ENCODE peak calls at places on chromosomes 4 and X, in nine cellular contexts. One of them, this sample, is unnamed.

GRCh38 chr4:125316391-125316780 is 1.6 kb downstream of the FAT4 start:
- DNase-seq in GM12865: no peak
- DNase-seq in fibroblast of the aortic adventitia: no peak
- DNase-seq in cardiac fibroblast: no peak
- DNase-seq in GM06990: peak; percentile 3
- DNase-seq in tibial artery: peak; percentile 75
- DNase-seq in GM23338: peak; percentile 59
- DNase-seq in heart left ventricle: peak; percentile 52
- DNase-seq in IMR-90: no peak
- DNase-seq in this sample: no peak

GRCh38 chr4:184279496-184280082 is 61.9 kb upstream of the ENPP6 start:
- DNase-seq in cardiac fibroblast: no peak
- DNase-seq in GM12865: no peak
- DNase-seq in GM06990: no peak
- DNase-seq in tibial artery: no peak
- DNase-seq in IMR-90: no peak
- DNase-seq in GM23338: no peak
- DNase-seq in fibroblast of the aortic adventitia: no peak
- DNase-seq in heart left ventricle: no peak
- DNase-seq in this sample: no peak

GRCh38 chr4:165874799-165875371 is 1.8 kb downstream of the TLL1 start:
- DNase-seq in fibroblast of the aortic adventitia: no peak
- DNase-seq in GM23338: peak; percentile 77
- DNase-seq in GM12865: no peak
- DNase-seq in cardiac fibroblast: peak; percentile 26
- DNase-seq in heart left ventricle: peak; percentile 33
- DNase-seq in tibial artery: no peak
- DNase-seq in IMR-90: no peak
- DNase-seq in GM06990: peak; percentile 16
- DNase-seq in this sample: no peak

GRCh38 chr4:110970642-110971041 is 347.8 kb upstream of the PITX2 start:
- DNase-seq in GM23338: peak; percentile 92
- DNase-seq in GM06990: no peak
- DNase-seq in cardiac fibroblast: peak; percentile 48
- DNase-seq in IMR-90: peak; percentile 45
- DNase-seq in tibial artery: no peak
- DNase-seq in fibroblast of the aortic adventitia: peak; percentile 61
- DNase-seq in GM12865: peak; percentile 60
- DNase-seq in heart left ventricle: no peak
- DNase-seq in this sample: no peak

GRCh38 chrX:15816886-15817285 is 26.6 kb downstream of the ZRSR2 start:
- DNase-seq in GM06990: no peak
- DNase-seq in IMR-90: no peak
- DNase-seq in tibial artery: no peak
- DNase-seq in cardiac fibroblast: peak; percentile 12
- DNase-seq in heart left ventricle: no peak
- DNase-seq in fibroblast of the aortic adventitia: no peak
- DNase-seq in GM23338: peak; percentile 11
- DNase-seq in GM12865: peak; percentile 28
- DNase-seq in this sample: no peak

GRCh38 chrX:72121381-72121780 is 10.3 kb downstream of the RTL5 start:
- DNase-seq in fibroblast of the aortic adventitia: peak; percentile 75
- DNase-seq in GM12865: peak; percentile 42
- DNase-seq in IMR-90: peak; percentile 75
- DNase-seq in heart left ventricle: peak; percentile 73
- DNase-seq in tibial artery: peak; percentile 82
- DNase-seq in cardiac fibroblast: peak; percentile 74
- DNase-seq in GM23338: no peak
- DNase-seq in GM06990: no peak
- DNase-seq in this sample: no peak

GRCh38 chr4:186669159-186669720 is 54.4 kb downstream of the FAT1 start:
- DNase-seq in GM06990: no peak
- DNase-seq in cardiac fibroblast: peak; percentile 83
- DNase-seq in GM12865: no peak
- DNase-seq in fibroblast of the aortic adventitia: peak; percentile 85
- DNase-seq in GM23338: peak; percentile 73
- DNase-seq in tibial artery: peak; percentile 87
- DNase-seq in heart left ventricle: peak; percentile 39
- DNase-seq in IMR-90: peak; percentile 81
- DNase-seq in this sample: no peak

GRCh38 chrX:39996561-39996960 is 101.2 kb downstream of the BCOR start:
- DNase-seq in GM23338: no peak
- DNase-seq in fibroblast of the aortic adventitia: no peak
- DNase-seq in cardiac fibroblast: no peak
- DNase-seq in IMR-90: peak; percentile 31
- DNase-seq in heart left ventricle: no peak
- DNase-seq in GM12865: no peak
- DNase-seq in GM06990: no peak
- DNase-seq in tibial artery: no peak
- DNase-seq in this sample: no peak

GRCh38 chr4:52751349-52751911 is at the start of gene ERVMER34-1:
- DNase-seq in GM12865: no peak
- DNase-seq in IMR-90: no peak
- DNase-seq in cardiac fibroblast: peak; percentile 27
- DNase-seq in GM23338: peak; percentile 93
- DNase-seq in fibroblast of the aortic adventitia: peak; percentile 7
- DNase-seq in heart left ventricle: peak; percentile 83
- DNase-seq in GM06990: no peak
- DNase-seq in tibial artery: no peak
- DNase-seq in this sample: peak; percentile 17

GRCh38 chrX:153969904-153970397 is 1.7 kb downstream of the HCFC1 start:
- DNase-seq in heart left ventricle: peak; percentile 41
- DNase-seq in GM23338: no peak
- DNase-seq in fibroblast of the aortic adventitia: peak; percentile 35
- DNase-seq in cardiac fibroblast: peak; percentile 40
- DNase-seq in GM12865: no peak
- DNase-seq in IMR-90: peak; percentile 23
- DNase-seq in GM06990: no peak
- DNase-seq in tibial artery: peak; percentile 78
- DNase-seq in this sample: no peak

GRCh38 chr4:165839615-165840333 is 33.3 kb upstream of the TLL1 start:
- DNase-seq in GM06990: no peak
- DNase-seq in cardiac fibroblast: no peak
- DNase-seq in heart left ventricle: no peak
- DNase-seq in tibial artery: no peak
- DNase-seq in fibroblast of the aortic adventitia: no peak
- DNase-seq in GM12865: no peak
- DNase-seq in GM23338: no peak
- DNase-seq in IMR-90: no peak
- DNase-seq in this sample: peak; percentile 15

GRCh38 chr4:44638091-44638490 is 13.3 kb downstream of the YIPF7 start:
- DNase-seq in fibroblast of the aortic adventitia: no peak
- DNase-seq in IMR-90: no peak
- DNase-seq in heart left ventricle: no peak
- DNase-seq in GM23338: no peak
- DNase-seq in cardiac fibroblast: no peak
- DNase-seq in GM06990: no peak
- DNase-seq in tibial artery: no peak
- DNase-seq in GM12865: no peak
- DNase-seq in this sample: no peak

GRCh38 chrX:107154787-107155620 is 36.4 kb upstream of the RBM41 start:
- DNase-seq in heart left ventricle: no peak
- DNase-seq in GM12865: peak; percentile 0
- DNase-seq in GM06990: no peak
- DNase-seq in GM23338: no peak
- DNase-seq in fibroblast of the aortic adventitia: peak; percentile 2
- DNase-seq in cardiac fibroblast: peak; percentile 3
- DNase-seq in tibial artery: no peak
- DNase-seq in IMR-90: peak; percentile 9
- DNase-seq in this sample: no peak

GRCh38 chrX:31232506-31232905 is 160.7 kb upstream of the FTHL17 start:
- DNase-seq in GM12865: peak; percentile 11
- DNase-seq in GM23338: peak; percentile 19
- DNase-seq in GM06990: no peak
- DNase-seq in fibroblast of the aortic adventitia: no peak
- DNase-seq in tibial artery: no peak
- DNase-seq in IMR-90: no peak
- DNase-seq in heart left ventricle: no peak
- DNase-seq in cardiac fibroblast: no peak
- DNase-seq in this sample: no peak

GRCh38 chr4:740011-740410 is 34.4 kb downstream of the PCGF3 start:
- DNase-seq in GM12865: no peak
- DNase-seq in fibroblast of the aortic adventitia: no peak
- DNase-seq in cardiac fibroblast: no peak
- DNase-seq in GM06990: no peak
- DNase-seq in IMR-90: no peak
- DNase-seq in GM23338: no peak
- DNase-seq in heart left ventricle: no peak
- DNase-seq in tibial artery: no peak
- DNase-seq in this sample: no peak

GRCh38 chrX:68343551-68343950 is 89.7 kb downstream of the OPHN1 start:
- DNase-seq in GM23338: no peak
- DNase-seq in heart left ventricle: no peak
- DNase-seq in GM12865: no peak
- DNase-seq in cardiac fibroblast: no peak
- DNase-seq in GM06990: no peak
- DNase-seq in fibroblast of the aortic adventitia: no peak
- DNase-seq in tibial artery: no peak
- DNase-seq in IMR-90: peak; percentile 72
- DNase-seq in this sample: no peak

DNA sequence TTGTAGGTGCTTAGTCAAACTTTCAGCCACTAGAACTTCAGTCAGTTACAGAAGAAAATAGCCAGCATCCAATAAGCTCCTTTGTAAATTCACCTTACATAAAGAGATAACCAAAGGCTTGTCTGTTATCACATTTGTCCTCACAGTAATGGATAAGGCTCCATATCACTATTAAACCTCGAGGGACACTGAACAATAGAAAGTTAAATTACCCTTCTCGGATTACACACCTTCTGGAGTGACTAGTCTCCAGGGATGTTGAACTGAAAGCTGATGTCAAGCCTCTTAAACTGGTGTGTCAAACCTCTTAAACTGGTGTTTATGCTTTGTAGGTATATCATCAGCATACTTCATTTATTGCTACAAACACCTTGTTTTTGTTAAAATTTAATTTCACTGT is 639.0 kb downstream of the CENPC start:
- DNase-seq in IMR-90: no peak
- DNase-seq in GM06990: no peak
- DNase-seq in GM23338: peak; percentile 55
- DNase-seq in cardiac fibroblast: no peak
- DNase-seq in fibroblast of the aortic adventitia: no peak
- DNase-seq in tibial artery: no peak
- DNase-seq in heart left ventricle: no peak
- DNase-seq in GM12865: no peak
- DNase-seq in this sample: no peak
- TF ChIP-seq CTCF in IMR-90: no peak
- TF ChIP-seq CTCF in GM06990: no peak
- TF ChIP-seq CTCF in GM23338: no peak
- TF ChIP-seq CTCF in cardiac fibroblast: no peak
- TF ChIP-seq CTCF in fibroblast of the aortic adventitia: no peak
- TF ChIP-seq CTCF in tibial artery: no peak
- TF ChIP-seq CTCF in heart left ventricle: no peak
- TF ChIP-seq CTCF in GM12865: no peak
- TF ChIP-seq CTCF in this sample: no peak

DNA sequence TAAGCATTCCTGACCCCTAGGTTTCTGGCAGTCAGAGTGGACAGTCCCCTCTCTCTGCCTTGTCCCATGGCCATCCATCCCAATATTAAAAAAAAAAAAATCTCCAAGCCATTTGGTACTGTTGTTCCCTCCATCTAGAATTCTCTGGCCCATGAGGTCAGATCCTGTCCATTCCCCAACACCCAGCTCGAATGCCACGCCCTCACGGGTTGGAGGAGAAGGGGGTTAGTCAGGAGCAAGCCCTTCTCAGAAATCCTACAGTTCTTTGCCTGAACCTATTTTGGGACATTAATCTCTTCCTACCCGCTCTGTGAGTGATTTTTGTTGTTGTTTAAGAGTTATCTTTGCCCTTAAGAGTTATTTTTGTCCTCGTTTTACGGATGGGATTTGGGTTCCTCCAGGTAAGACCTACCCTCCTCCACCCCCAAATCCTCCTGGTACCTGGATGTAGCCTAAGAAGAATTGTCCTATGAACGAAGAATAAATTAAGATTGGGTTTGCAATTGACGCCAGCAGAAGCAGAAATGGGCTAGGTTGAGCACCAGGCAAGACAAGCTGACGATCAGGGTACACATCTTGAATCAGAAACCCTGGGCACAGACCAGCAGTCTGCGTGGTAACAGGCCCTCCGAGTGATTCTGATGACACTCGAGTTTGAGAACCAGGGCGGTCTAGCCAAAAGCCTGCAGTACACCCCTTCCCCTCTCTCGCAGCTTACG is 977 bp downstream of the RNF175 start:
- DNase-seq in GM12865: no peak
- DNase-seq in GM23338: peak; percentile 45
- DNase-seq in cardiac fibroblast: no peak
- DNase-seq in tibial artery: no peak
- DNase-seq in fibroblast of the aortic adventitia: no peak
- DNase-seq in GM06990: no peak
- DNase-seq in IMR-90: no peak
- DNase-seq in heart left ventricle: no peak
- DNase-seq in this sample: no peak
- H3K4me3 ChIP-seq in GM12865: no peak overlapping the region
- H3K4me3 ChIP-seq in GM23338: peak overlapping the region; percentile 93
- H3K4me3 ChIP-seq in cardiac fibroblast: peak overlapping the region; percentile 48
- H3K4me3 ChIP-seq in tibial artery: peak overlapping the region; percentile 61
- H3K4me3 ChIP-seq in fibroblast of the aortic adventitia: no peak overlapping the region
- H3K4me3 ChIP-seq in GM06990: no peak overlapping the region
- H3K4me3 ChIP-seq in IMR-90: no peak overlapping the region
- H3K4me3 ChIP-seq in heart left ventricle: no peak overlapping the region
- H3K4me3 ChIP-seq in this sample: no peak overlapping the region

GRCh38 chrX:17531500-17531899 is 156.5 kb downstream of the NHS start:
- DNase-seq in GM06990: no peak
- DNase-seq in heart left ventricle: no peak
- DNase-seq in GM23338: no peak
- DNase-seq in tibial artery: no peak
- DNase-seq in IMR-90: no peak
- DNase-seq in GM12865: no peak
- DNase-seq in cardiac fibroblast: no peak
- DNase-seq in fibroblast of the aortic adventitia: no peak
- DNase-seq in this sample: no peak

GRCh38 chrX:17537652-17538301 is 162.8 kb downstream of the NHS start:
- DNase-seq in GM23338: no peak
- DNase-seq in IMR-90: no peak
- DNase-seq in GM12865: no peak
- DNase-seq in heart left ventricle: no peak
- DNase-seq in GM06990: no peak
- DNase-seq in cardiac fibroblast: no peak
- DNase-seq in fibroblast of the aortic adventitia: no peak
- DNase-seq in tibial artery: no peak
- DNase-seq in this sample: no peak

GRCh38 chrX:17529349-17529748 is 154.3 kb downstream of the NHS start:
- DNase-seq in fibroblast of the aortic adventitia: no peak
- DNase-seq in cardiac fibroblast: no peak
- DNase-seq in IMR-90: no peak
- DNase-seq in heart left ventricle: no peak
- DNase-seq in GM23338: no peak
- DNase-seq in GM12865: no peak
- DNase-seq in tibial artery: no peak
- DNase-seq in GM06990: no peak
- DNase-seq in this sample: no peak

GRCh38 chrX:17535229-17535628 is 160.2 kb downstream of the NHS start:
- DNase-seq in GM12865: peak; percentile 66
- DNase-seq in IMR-90: peak; percentile 20
- DNase-seq in tibial artery: no peak
- DNase-seq in GM06990: no peak
- DNase-seq in GM23338: peak; percentile 74
- DNase-seq in fibroblast of the aortic adventitia: peak; percentile 40
- DNase-seq in heart left ventricle: no peak
- DNase-seq in cardiac fibroblast: peak; percentile 55
- DNase-seq in this sample: no peak
- TF ChIP-seq CTCF in GM12865: peak; percentile 62
- TF ChIP-seq CTCF in IMR-90: peak; percentile 52
- TF ChIP-seq CTCF in tibial artery: peak; percentile 31
- TF ChIP-seq CTCF in GM06990: peak; percentile 82
- TF ChIP-seq CTCF in GM23338: peak; percentile 81
- TF ChIP-seq CTCF in fibroblast of the aortic adventitia: peak; percentile 56
- TF ChIP-seq CTCF in heart left ventricle: peak; percentile 45
- TF ChIP-seq CTCF in cardiac fibroblast: peak; percentile 57
- TF ChIP-seq CTCF in this sample: peak; percentile 31

GRCh38 chrX:129840334-129840733 is 3.4 kb downstream of the ZDHHC9 start:
- DNase-seq in GM06990: no peak
- DNase-seq in cardiac fibroblast: peak; percentile 19
- DNase-seq in IMR-90: no peak
- DNase-seq in tibial artery: no peak
- DNase-seq in GM12865: no peak
- DNase-seq in fibroblast of the aortic adventitia: no peak
- DNase-seq in GM23338: peak; percentile 1
- DNase-seq in heart left ventricle: no peak
- DNase-seq in this sample: no peak
- H3K4me3 ChIP-seq in GM06990: no peak overlapping the region
- H3K4me3 ChIP-seq in cardiac fibroblast: peak overlapping the region; percentile 28
- H3K4me3 ChIP-seq in IMR-90: no peak overlapping the region
- H3K4me3 ChIP-seq in tibial artery: no peak overlapping the region
- H3K4me3 ChIP-seq in GM12865: no peak overlapping the region
- H3K4me3 ChIP-seq in fibroblast of the aortic adventitia: peak overlapping the region; percentile 37
- H3K4me3 ChIP-seq in GM23338: no peak overlapping the region
- H3K4me3 ChIP-seq in heart left ventricle: no peak overlapping the region
- H3K4me3 ChIP-seq in this sample: no peak overlapping the region